ENCODE peak calls at places on chromosomes 7 and 10, in ten cellular contexts. One of them, this sample, is unnamed.
A peak's percentile ranks its signal among the peaks of the same experiment; 100 is the strongest.

GRCh38 chr7:87199700-87200450 is 19.7 kb downstream of the TMEM243 start:
- DNase-seq in tibial nerve: no peak
- DNase-seq in IMR-90: no peak
- DNase-seq in immature natural killer cell: no peak
- DNase-seq in T-helper 1 cell: no peak
- DNase-seq in LoVo: no peak
- DNase-seq in fibroblast of the conjunctiva: no peak
- DNase-seq in HFFc6: no peak
- DNase-seq in NCI-H1105: no peak
- DNase-seq in DMS153: no peak
- DNase-seq in this sample: no peak

GRCh38 chr7:24963218-24963617 is 16.8 kb downstream of the OSBPL3 start:
- DNase-seq in tibial nerve: peak; percentile 59
- DNase-seq in IMR-90: peak; percentile 32
- DNase-seq in immature natural killer cell: peak; percentile 51
- DNase-seq in T-helper 1 cell: no peak
- DNase-seq in LoVo: no peak
- DNase-seq in fibroblast of the conjunctiva: peak; percentile 42
- DNase-seq in HFFc6: no peak
- DNase-seq in NCI-H1105: no peak
- DNase-seq in DMS153: no peak
- DNase-seq in this sample: no peak

GRCh38 chr10:32938554-32939061 is 19.4 kb downstream of the ITGB1 start:
- DNase-seq in tibial nerve: no peak
- DNase-seq in IMR-90: no peak
- DNase-seq in immature natural killer cell: no peak
- DNase-seq in T-helper 1 cell: no peak
- DNase-seq in LoVo: no peak
- DNase-seq in fibroblast of the conjunctiva: no peak
- DNase-seq in HFFc6: no peak
- DNase-seq in NCI-H1105: no peak
- DNase-seq in DMS153: peak; percentile 34
- DNase-seq in this sample: no peak

GRCh38 chr10:33333260-33334169 is 952 bp downstream of the NRP1 start:
- DNase-seq in tibial nerve: no peak
- DNase-seq in IMR-90: no peak
- DNase-seq in immature natural killer cell: peak; percentile 23
- DNase-seq in T-helper 1 cell: no peak
- DNase-seq in LoVo: peak; percentile 25
- DNase-seq in fibroblast of the conjunctiva: no peak
- DNase-seq in HFFc6: no peak
- DNase-seq in NCI-H1105: no peak
- DNase-seq in DMS153: no peak
- DNase-seq in this sample: peak; percentile 33

GRCh38 chr10:102775201-102775972 is 31.6 kb downstream of the WBP1L start:
- DNase-seq in tibial nerve: peak; percentile 83
- DNase-seq in IMR-90: peak; percentile 15
- DNase-seq in immature natural killer cell: no peak
- DNase-seq in T-helper 1 cell: no peak
- DNase-seq in LoVo: no peak
- DNase-seq in fibroblast of the conjunctiva: no peak
- DNase-seq in HFFc6: no peak
- DNase-seq in NCI-H1105: no peak
- DNase-seq in DMS153: no peak
- DNase-seq in this sample: no peak

GRCh38 chr7:1535695-1536094 is 5.2 kb downstream of the MAFK start:
- DNase-seq in tibial nerve: no peak
- DNase-seq in IMR-90: no peak
- DNase-seq in immature natural killer cell: no peak
- DNase-seq in T-helper 1 cell: no peak
- DNase-seq in LoVo: no peak
- DNase-seq in fibroblast of the conjunctiva: no peak
- DNase-seq in HFFc6: no peak
- DNase-seq in NCI-H1105: no peak
- DNase-seq in DMS153: no peak
- DNase-seq in this sample: no peak

GRCh38 chr10:98055875-98056516 is 25.6 kb upstream of the CRTAC1 start:
- DNase-seq in tibial nerve: no peak
- DNase-seq in IMR-90: peak; percentile 6
- DNase-seq in immature natural killer cell: no peak
- DNase-seq in T-helper 1 cell: no peak
- DNase-seq in LoVo: no peak
- DNase-seq in fibroblast of the conjunctiva: no peak
- DNase-seq in HFFc6: no peak
- DNase-seq in NCI-H1105: no peak
- DNase-seq in DMS153: peak; percentile 61
- DNase-seq in this sample: no peak

GRCh38 chr7:138352570-138353461 is 107.2 kb upstream of the TRIM24 start:
- DNase-seq in tibial nerve: no peak
- DNase-seq in IMR-90: no peak
- DNase-seq in immature natural killer cell: no peak
- DNase-seq in T-helper 1 cell: no peak
- DNase-seq in LoVo: no peak
- DNase-seq in fibroblast of the conjunctiva: no peak
- DNase-seq in HFFc6: no peak
- DNase-seq in NCI-H1105: no peak
- DNase-seq in DMS153: no peak
- DNase-seq in this sample: no peak

GRCh38 chr10:116053910-116054309 is 219.1 kb downstream of the GFRA1 start:
- DNase-seq in tibial nerve: no peak
- DNase-seq in IMR-90: no peak
- DNase-seq in immature natural killer cell: no peak
- DNase-seq in T-helper 1 cell: no peak
- DNase-seq in LoVo: no peak
- DNase-seq in fibroblast of the conjunctiva: no peak
- DNase-seq in HFFc6: no peak
- DNase-seq in NCI-H1105: no peak
- DNase-seq in DMS153: no peak
- DNase-seq in this sample: no peak

GRCh38 chr7:46945328-46945727 is 636.6 kb downstream of the TNS3 start:
- DNase-seq in tibial nerve: no peak
- DNase-seq in IMR-90: no peak
- DNase-seq in immature natural killer cell: no peak
- DNase-seq in T-helper 1 cell: no peak
- DNase-seq in LoVo: no peak
- DNase-seq in fibroblast of the conjunctiva: no peak
- DNase-seq in HFFc6: no peak
- DNase-seq in NCI-H1105: no peak
- DNase-seq in DMS153: no peak
- DNase-seq in this sample: no peak

GRCh38 chr7:108890862-108891261 is 321.2 kb downstream of the DNAJB9 start:
- DNase-seq in tibial nerve: no peak
- DNase-seq in IMR-90: no peak
- DNase-seq in immature natural killer cell: no peak
- DNase-seq in T-helper 1 cell: no peak
- DNase-seq in LoVo: no peak
- DNase-seq in fibroblast of the conjunctiva: no peak
- DNase-seq in HFFc6: no peak
- DNase-seq in NCI-H1105: no peak
- DNase-seq in DMS153: no peak
- DNase-seq in this sample: no peak

GRCh38 chr7:151745090-151745638 is 131.8 kb downstream of the PRKAG2 start:
- DNase-seq in tibial nerve: peak; percentile 31
- DNase-seq in IMR-90: peak; percentile 89
- DNase-seq in immature natural killer cell: no peak
- DNase-seq in T-helper 1 cell: no peak
- DNase-seq in LoVo: peak; percentile 94
- DNase-seq in fibroblast of the conjunctiva: peak; percentile 38
- DNase-seq in HFFc6: peak; percentile 78
- DNase-seq in NCI-H1105: no peak
- DNase-seq in DMS153: peak; percentile 18
- DNase-seq in this sample: no peak